ENCODE peak calls at places on chromosomes 6 and 20, in four cellular contexts. H is K562, W is HepG2, J is GM12878. Z is an unnamed sample.
A peak's percentile ranks its signal among the peaks of the same experiment; 100 is the strongest.

GRCh38 chr6:45966340-45966739 is 49.3 kb downstream of the CLIC5 start:
- DNase-seq in W (no peak), J (no peak), H (no peak), Z (no peak)

GRCh38 chr20:22949710-22950109 is 85.4 kb upstream of the SSTR4 start:
- DNase-seq in W (no peak), H (no peak), J (no peak), Z (no peak)

GRCh38 chr20:44209691-44210421 is 715 bp downstream of the OSER1 start:
- DNase-seq in H (no peak), J (no peak), W (no peak), Z (peak; percentile 47)

GRCh38 chr6:112603726-112604125 is 256.6 kb downstream of the RFPL4B start:
- DNase-seq in J (no peak), W (no peak), H (no peak), Z (no peak)

GRCh38 chr6:135280375-135281136 is 99.4 kb downstream of the MYB start:
- DNase-seq in W (no peak), J (no peak), H (peak; percentile 33), Z (no peak)

GRCh38 chr6:122869437-122870024 is 80.5 kb downstream of the SMPDL3A start:
- DNase-seq in W (peak; percentile 53), J (no peak), H (peak; percentile 29), Z (peak; percentile 22)

GRCh38 chr20:51326241-51326819 is 216.2 kb downstream of the NFATC2 start:
- DNase-seq in W (peak; percentile 61), J (no peak), H (peak; percentile 38), Z (peak; percentile 76)

GRCh38 chr6:41505084-41506049 is 40.8 kb upstream of the FOXP4 start:
- DNase-seq in H (no peak), J (no peak), W (no peak), Z (peak; percentile 61)

GRCh38 chr20:45938727-45939438 is 4.4 kb downstream of the PCIF1 start:
- DNase-seq in W (no peak), J (no peak), H (no peak), Z (peak; percentile 54)

GRCh38 chr6:1107578-1107977 is 204.3 kb upstream of the FOXQ1 start:
- DNase-seq in W (no peak), H (no peak), J (no peak), Z (no peak)

GRCh38 chr20:14331671-14332070 is 5.7 kb downstream of the FLRT3 start:
- DNase-seq in W (no peak), H (no peak), J (no peak), Z (no peak)

GRCh38 chr6:75250552-75250951 is 7.0 kb upstream of the COX7A2 start:
- DNase-seq in J (no peak), W (no peak), H (no peak), Z (no peak)
- TF ChIP-seq ETV6 in J (no peak), W (no peak), H (no peak), Z (no peak)

GRCh38 chr20:60221593-60221992 is 263.4 kb downstream of the CDH26 start:
- DNase-seq in J (no peak), W (no peak), H (no peak), Z (no peak)
- TF ChIP-seq ETV6 in J (no peak), W (no peak), H (no peak), Z (no peak)

GRCh38 chr6:139940741-139941712 is 566.6 kb upstream of the CITED2 start:
- DNase-seq in H (no peak), W (no peak), J (peak; percentile 17), Z (no peak)
- TF ChIP-seq ETV6 in H (no peak), W (no peak), J (no peak), Z (no peak)

DNA sequence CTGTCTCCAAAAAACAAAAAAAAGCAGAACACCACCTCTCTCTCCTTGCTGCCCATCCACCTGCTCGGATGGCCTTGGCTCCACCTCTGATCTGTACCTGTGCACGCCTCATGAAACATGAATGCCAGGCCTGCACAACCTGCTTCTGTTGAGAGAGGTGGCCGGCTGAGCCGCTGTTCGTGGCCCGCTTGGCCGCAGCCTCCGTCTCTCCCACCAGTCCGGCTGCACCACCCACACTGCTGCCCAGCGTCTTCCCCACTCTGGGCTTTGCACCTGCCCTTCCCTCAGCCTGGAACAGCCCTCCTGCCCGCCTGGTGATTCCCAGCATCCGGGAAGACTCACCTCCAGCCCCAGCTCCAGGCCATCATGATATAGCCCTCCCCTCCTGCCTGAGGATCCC is 12.2 kb upstream of the ZBTB46 start:
- DNase-seq in H (no peak), W (no peak), J (no peak), Z (no peak)
- TF ChIP-seq ETV6 in H (no peak), W (no peak), J (no peak), Z (no peak)